ENCODE peak calls at places on chromosome 16, in four cellular contexts. H is CD4-positive, alpha-beta memory T cell; P is uterus; U is A549. Y is an unnamed sample. For H3K4me1, the result is how much of the 10 kb centered on the place peaks cover.

GRCh38 chr16:89314357-89314756 is 96.9 kb downstream of the ZNF778 start:
- DNase-seq in H (peak), P (no peak), U (no peak), Y (peak)

GRCh38 chr16:71895679-71896385 is 501 bp downstream of the IST1 start:
- DNase-seq in H (no peak), P (no peak), U (peak), Y (peak)

GRCh38 chr16:14131774-14132695 is 60.9 kb downstream of the MRTFB start:
- DNase-seq in H (no peak), P (no peak), U (peak), Y (no peak)

GRCh38 chr16:89322381-89323119 is 105.0 kb downstream of the ZNF778 start:
- DNase-seq in H (no peak), P (peak), U (peak), Y (no peak)

GRCh38 chr16:31043352-31043751 is 10.0 kb downstream of the STX4 start:
- DNase-seq in H (no peak), P (no peak), U (no peak), Y (no peak)

GRCh38 chr16:55014022-55014421 is 83.4 kb downstream of the IRX5 start:
- DNase-seq in H (no peak), P (no peak), U (no peak), Y (no peak)

GRCh38 chr16:75218256-75219076 is at the start of gene CTRB1:
- DNase-seq in H (no peak), P (no peak), U (no peak), Y (no peak)

GRCh38 chr16:81556715-81557284 is 112.2 kb downstream of the CMIP start:
- DNase-seq in H (no peak), P (no peak), U (no peak), Y (no peak)

GRCh38 chr16:83689385-83689831 is 118.4 kb upstream of the HSBP1 start:
- DNase-seq in H (no peak), P (no peak), U (no peak), Y (no peak)

GRCh38 chr16:4489030-4489429 is 12.8 kb downstream of the HMOX2 start:
- DNase-seq in H (no peak), P (no peak), U (no peak), Y (no peak)

GRCh38 chr16:31085371-31085770 is 3.4 kb downstream of the PRSS53 start:
- DNase-seq in H (no peak), P (no peak), U (no peak), Y (no peak)

GRCh38 chr16:68079616-68080344 is 5.4 kb upstream of the NFATC3 start:
- DNase-seq in H (peak), P (peak), U (no peak), Y (peak)

GRCh38 chr16:2756288-2757015 is 4.0 kb downstream of the SRRM2 start:
- DNase-seq in H (no peak), P (no peak), U (no peak), Y (no peak)

GRCh38 chr16:30051518-30051917 is 14.0 kb upstream of the ALDOA start:
- DNase-seq in H (no peak), P (no peak), U (no peak), Y (no peak)

GRCh38 chr16:84107921-84108320 is 8.8 kb downstream of the MBTPS1 start:
- DNase-seq in H (no peak), P (no peak), U (no peak), Y (no peak)

GRCh38 chr16:35152067-35152627 is 1692.7 kb downstream of the TP53TG3F start:
- DNase-seq in H (no peak), P (no peak), U (no peak), Y (no peak)

GRCh38 chr16:51636913-51637743 is 486.1 kb upstream of the SALL1 start:
- DNase-seq in H (no peak), P (no peak), U (no peak), Y (no peak)

GRCh38 chr16:2184962-2185361 is 11.4 kb downstream of the CASKIN1 start:
- DNase-seq in H (no peak), P (no peak), U (no peak), Y (no peak)

GRCh38 chr16:73521499-73521898 is 473.6 kb upstream of the ZFHX3 start:
- DNase-seq in H (no peak), P (no peak), U (no peak), Y (no peak)

GRCh38 chr16:30775381-30776099 is 11.5 kb downstream of the ZNF629 start:
- DNase-seq in H (peak), P (peak), U (peak), Y (peak)

GRCh38 chr16:51184702-51185433 is 33.8 kb upstream of the SALL1 start:
- DNase-seq in H (no peak), P (no peak), U (no peak), Y (no peak)

GRCh38 chr16:50651835-50652438 is 29.2 kb downstream of the SNX20 start:
- DNase-seq in H (no peak), P (no peak), U (peak), Y (no peak)

GRCh38 chr16:83272201-83272600 is 535.6 kb upstream of the HSBP1 start:
- DNase-seq in H (no peak), P (no peak), U (no peak), Y (no peak)

GRCh38 chr16:13390093-13390985 is 488.9 kb downstream of the SHISA9 start:
- DNase-seq in H (no peak), P (no peak), U (no peak), Y (no peak)

GRCh38 chr16:56460101-56460500 is 8.7 kb downstream of the OGFOD1 start:
- DNase-seq in H (no peak), P (no peak), U (no peak), Y (no peak)

GRCh38 chr16:1573301-1573700 is 38.6 kb downstream of the IFT140 start:
- DNase-seq in H (no peak), P (no peak), U (no peak), Y (no peak)

GRCh38 chr16:3458852-3459361 is 15.4 kb downstream of the NAA60 start:
- DNase-seq in H (peak), P (no peak), U (peak), Y (no peak)

GRCh38 chr16:71927787-71928186 is 32.5 kb downstream of the IST1 start:
- DNase-seq in H (no peak), P (no peak), U (no peak), Y (no peak)

GRCh38 chr16:5504028-5504758 is 406.6 kb upstream of the EEF2KMT start:
- DNase-seq in H (no peak), P (no peak), U (no peak), Y (no peak)

GRCh38 chr16:27204232-27204915 is 1.0 kb downstream of the KDM8 start:
- DNase-seq in H (no peak), P (no peak), U (no peak), Y (no peak)

GRCh38 chr16:27199747-27200146 is 3.6 kb upstream of the KDM8 start:
- DNase-seq in H (peak), P (no peak), U (no peak), Y (no peak)

GRCh38 chr16:27205436-27206065 is 2.2 kb downstream of the KDM8 start:
- DNase-seq in H (no peak), P (no peak), U (no peak), Y (no peak)

GRCh38 chr16:27202923-27203428 is 350 bp upstream of the KDM8 start:
- DNase-seq in H (no peak), P (no peak), U (no peak), Y (no peak)

DNA sequence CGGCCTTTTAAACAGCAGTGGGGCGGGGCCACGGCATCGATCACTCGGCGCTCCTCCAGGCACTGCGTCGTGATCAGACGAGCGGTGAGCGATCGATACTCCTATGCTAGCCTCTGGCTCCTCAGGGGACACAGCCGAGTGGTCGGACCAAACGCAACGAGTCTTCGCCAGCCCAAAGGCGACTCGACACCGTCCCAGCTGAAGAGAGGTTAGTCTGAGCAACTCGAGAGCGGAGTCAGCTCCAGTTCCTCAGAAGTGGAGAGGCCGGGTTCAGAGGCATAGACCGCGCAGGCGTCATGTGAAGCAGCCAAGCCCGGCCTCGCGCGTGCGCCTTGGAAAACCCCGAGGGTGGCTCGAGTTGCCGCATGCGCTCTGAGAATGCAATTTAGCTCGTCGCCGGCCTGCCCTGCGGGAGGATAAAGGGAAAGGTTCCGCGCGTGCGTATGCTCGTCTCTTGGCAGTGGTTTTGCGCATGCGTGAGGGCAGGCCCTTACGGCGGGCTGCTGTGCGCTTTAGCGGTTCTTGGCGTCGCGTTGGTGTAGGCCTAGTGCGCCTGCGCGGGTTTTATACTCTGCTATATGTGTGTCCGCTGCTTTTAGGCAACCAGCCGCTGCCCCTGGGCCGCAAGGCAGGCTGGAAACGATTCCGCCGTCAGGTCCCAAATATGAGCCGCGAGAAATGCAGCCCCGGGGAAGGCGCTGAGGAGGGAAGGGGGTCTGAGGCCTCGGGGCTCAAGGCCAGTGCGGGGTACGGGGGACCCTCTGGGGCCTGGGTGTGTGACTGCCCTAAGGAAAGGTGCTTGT is at the start of gene KDM8:
- DNase-seq in H (peak), P (peak), U (peak), Y (peak)
- H3K4me1 ChIP-seq in H (half or more), P (under half), U (under half), Y (half or more)

GRCh38 chr16:15811416-15811777 is 45.4 kb downstream of the MYH11 start:
- DNase-seq in H (no peak), P (no peak), U (no peak), Y (no peak)

GRCh38 chr16:15810949-15811348 is 45.9 kb downstream of the MYH11 start:
- DNase-seq in H (no peak), P (no peak), U (no peak), Y (no peak)

GRCh38 chr16:15808071-15808470 is 48.8 kb downstream of the MYH11 start:
- DNase-seq in H (no peak), P (no peak), U (no peak), Y (no peak)

GRCh38 chr16:15810411-15810810 is 46.4 kb downstream of the MYH11 start:
- DNase-seq in H (no peak), P (no peak), U (no peak), Y (no peak)

GRCh38 chr16:15807603-15808009 is 49.2 kb downstream of the MYH11 start:
- DNase-seq in H (no peak), P (peak), U (no peak), Y (no peak)
- H3K4me1 ChIP-seq in H (under half), P (under half), U (under half), Y (under half)

GRCh38 chr16:57693539-57693938 is 1.1 kb upstream of the DRC7 start:
- DNase-seq in H (no peak), P (no peak), U (no peak), Y (no peak)

GRCh38 chr16:57694556-57695377 is at the start of gene DRC7:
- DNase-seq in H (no peak), P (no peak), U (peak), Y (no peak)

GRCh38 chr16:57694191-57694555 is 433 bp upstream of the DRC7 start:
- DNase-seq in H (no peak), P (no peak), U (no peak), Y (no peak)

GRCh38 chr16:57690782-57691471 is 3.7 kb upstream of the DRC7 start:
- DNase-seq in H (no peak), P (no peak), U (no peak), Y (no peak)

DNA sequence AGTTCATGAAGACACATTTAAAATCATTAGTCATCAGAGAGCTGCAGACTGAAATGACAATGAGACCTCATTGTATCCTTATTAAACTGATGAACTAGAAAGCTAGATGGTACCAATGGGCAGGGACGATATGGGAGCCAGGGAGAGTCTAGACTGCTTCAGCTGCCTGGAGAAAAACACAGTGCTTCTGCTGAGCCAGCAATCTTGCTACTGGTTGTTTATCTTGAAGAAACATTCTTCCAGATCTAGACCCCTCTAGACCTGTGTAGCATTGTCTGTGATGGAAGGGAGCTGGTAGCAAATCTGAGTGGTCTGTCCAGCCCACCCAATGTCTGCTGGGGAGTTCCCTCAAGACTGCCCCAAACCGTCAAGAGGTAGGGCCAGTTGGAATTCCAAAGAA is 2.0 kb upstream of the DRC7 start:
- DNase-seq in H (no peak), P (no peak), U (no peak), Y (no peak)
- H3K4me1 ChIP-seq in H (under half), P (under half), U (under half), Y (under half)

GRCh38 chr16:49468611-49469322 is 95.2 kb downstream of the C16orf78 start:
- DNase-seq in H (no peak), P (no peak), U (no peak), Y (no peak)

GRCh38 chr16:49466529-49466831 is 92.9 kb downstream of the C16orf78 start:
- DNase-seq in H (no peak), P (no peak), U (no peak), Y (no peak)

GRCh38 chr16:49467540-49468372 is 94.2 kb downstream of the C16orf78 start:
- DNase-seq in H (no peak), P (no peak), U (no peak), Y (no peak)

GRCh38 chr16:49465661-49466528 is 92.3 kb downstream of the C16orf78 start:
- DNase-seq in H (no peak), P (no peak), U (no peak), Y (no peak)

GRCh38 chr16:49466881-49467280 is 93.3 kb downstream of the C16orf78 start:
- DNase-seq in H (no peak), P (no peak), U (no peak), Y (no peak)
- H3K4me1 ChIP-seq in H (under half), P (under half), U (under half), Y (under half)

GRCh38 chr16:66522816-66523590 is 26.9 kb downstream of the TK2 start:
- DNase-seq in H (no peak), P (no peak), U (no peak), Y (no peak)
- H3K4me1 ChIP-seq in H (half or more), P (under half), U (under half), Y (half or more)

DNA sequence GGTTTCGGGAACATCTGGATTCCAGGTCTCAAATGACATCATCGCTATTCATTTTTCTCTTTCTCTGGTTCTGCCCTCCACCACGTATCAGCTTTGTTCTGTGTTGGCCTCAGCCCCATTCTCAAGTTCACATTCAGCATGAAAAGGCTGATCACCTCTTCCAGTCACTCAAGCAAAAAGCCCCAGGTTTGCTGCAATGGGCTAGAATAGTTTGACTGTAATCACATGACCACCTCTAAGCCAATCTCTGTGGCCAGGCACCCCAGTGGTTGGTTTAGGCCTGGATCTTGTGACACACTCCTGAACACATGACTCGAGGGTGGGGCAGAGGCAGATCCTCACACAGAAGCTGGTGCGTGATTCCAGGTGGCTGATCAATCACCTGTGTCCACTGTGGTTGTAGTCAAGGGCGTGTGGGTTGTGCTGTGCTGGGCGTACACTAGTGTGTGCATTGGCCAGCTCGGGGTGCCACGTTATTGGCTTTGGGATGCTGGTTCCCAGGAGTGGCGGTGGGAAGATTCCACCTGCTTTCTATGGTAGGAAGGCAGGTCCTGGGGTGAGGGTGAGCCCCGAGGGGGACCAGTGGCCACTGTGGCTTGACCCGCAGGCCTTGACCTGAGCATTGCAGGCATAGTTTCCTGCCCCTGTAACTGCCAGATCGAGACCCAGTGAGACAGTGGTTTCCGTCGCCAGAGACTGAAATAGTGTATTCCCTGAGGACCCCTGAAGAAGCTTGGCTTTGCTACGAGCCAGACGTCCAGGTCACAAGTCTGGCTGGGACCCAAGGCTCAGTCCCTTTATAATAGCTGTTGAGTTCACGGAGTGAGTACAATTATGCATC is 12.0 kb downstream of the EEF2K start:
- DNase-seq in H (no peak), P (peak), U (peak), Y (no peak)
- H3K4me1 ChIP-seq in H (under half), P (under half), U (under half), Y (under half)

GRCh38 chr16:53100131-53100748 is 45.4 kb downstream of the CHD9 start:
- DNase-seq in H (no peak), P (no peak), U (no peak), Y (no peak)

GRCh38 chr16:53097190-53097589 is 42.4 kb downstream of the CHD9 start:
- DNase-seq in H (no peak), P (no peak), U (no peak), Y (no peak)

GRCh38 chr16:53098526-53099317 is 43.9 kb downstream of the CHD9 start:
- DNase-seq in H (peak), P (peak), U (peak), Y (peak)

GRCh38 chr16:53100889-53101288 is 46.1 kb downstream of the CHD9 start:
- DNase-seq in H (no peak), P (no peak), U (no peak), Y (no peak)

DNA sequence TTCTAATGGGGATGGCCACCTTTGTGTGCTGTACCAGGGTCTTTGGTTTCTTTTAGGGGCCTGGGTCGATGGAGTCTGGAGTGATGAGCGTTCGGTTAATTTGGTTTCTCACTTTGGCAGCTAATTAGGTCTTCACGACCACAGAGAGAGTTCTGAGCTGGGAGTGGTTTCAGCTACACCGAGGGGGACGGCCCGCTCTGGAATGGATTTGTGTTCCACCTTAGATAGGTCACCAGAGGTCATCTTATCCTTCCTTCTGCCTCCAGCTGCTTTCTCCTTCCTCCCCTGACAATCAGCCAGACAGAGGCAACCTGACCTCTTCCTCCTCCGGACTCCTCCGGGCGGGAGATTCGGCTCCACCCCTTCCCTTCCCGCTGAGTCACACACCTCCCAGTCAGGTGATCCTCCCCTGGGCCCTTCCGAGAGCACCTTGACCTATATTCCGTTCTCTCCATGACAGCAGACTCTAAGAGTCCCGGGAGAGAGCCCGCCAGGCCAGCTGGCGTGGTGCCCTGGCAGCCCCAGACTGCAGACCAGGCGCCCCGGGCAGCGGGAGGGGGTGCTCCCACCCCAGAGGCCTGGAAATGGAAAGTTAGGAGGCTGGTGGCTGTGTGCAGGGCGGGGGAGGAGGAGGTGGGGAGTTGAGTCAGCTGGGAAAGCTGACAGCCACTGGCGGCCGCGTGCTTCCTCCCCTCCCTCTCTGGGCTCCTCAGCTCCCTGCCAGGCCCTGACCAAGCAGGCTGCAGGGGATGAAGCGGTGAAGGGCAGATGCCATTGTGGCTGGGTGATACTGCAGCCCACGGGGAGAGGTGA is 44.7 kb downstream of the CHD9 start:
- DNase-seq in H (peak), P (peak), U (peak), Y (peak)
- H3K4me1 ChIP-seq in H (under half), P (under half), U (under half), Y (under half)

DNA sequence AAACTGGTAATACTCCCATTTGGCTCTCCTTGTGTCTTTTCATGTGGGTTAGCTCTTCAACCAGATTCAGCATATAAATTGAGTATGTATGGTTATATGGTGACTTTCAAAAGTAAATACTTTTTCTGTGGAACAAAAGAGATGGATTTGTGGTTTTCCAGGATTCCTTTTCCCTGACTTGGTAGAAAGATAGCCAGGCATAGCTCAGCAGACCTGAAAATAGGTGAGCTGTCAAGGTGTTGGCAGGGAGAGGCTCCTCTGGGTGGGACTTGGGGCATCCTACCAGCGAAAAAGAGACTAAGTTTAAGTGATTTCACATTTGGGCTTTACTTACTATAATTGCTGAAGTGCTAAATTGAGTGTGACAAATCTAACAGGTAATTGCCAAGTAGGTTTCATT is 80.4 kb downstream of the FTO start:
- DNase-seq in H (no peak), P (no peak), U (no peak), Y (no peak)
- H3K4me1 ChIP-seq in H (under half), P (under half), U (half or more), Y (under half)

GRCh38 chr16:23505942-23506605 is 4.2 kb downstream of the GGA2 start:
- DNase-seq in H (no peak), P (no peak), U (no peak), Y (no peak)
- H3K4me1 ChIP-seq in H (half or more), P (under half), U (under half), Y (half or more)